ENCODE peak calls at places on chromosome X, in six cellular contexts. H is effector memory CD4-positive, alpha-beta T cell; B is heart left ventricle; M is colonic mucosa; V is SJCRH30; Y is CD8-positive, alpha-beta T cell. N is an unnamed sample. For H3K4me1, the result is how much of the 10 kb centered on the place peaks cover.

GRCh38 chrX:119655125-119655524 is 37.8 kb downstream of the SEPTIN6 start:
- DNase-seq in B (no peak), V (peak), H (peak), M (no peak), Y (peak), N (no peak)

GRCh38 chrX:107672955-107673378 is 44.7 kb downstream of the PRPS1 start:
- DNase-seq in Y (peak), M (peak), H (peak), B (peak), V (peak), N (peak)

GRCh38 chrX:74349387-74349786 is 45.4 kb downstream of the ZCCHC13 start:
- DNase-seq in H (no peak), B (no peak), Y (no peak), V (no peak), M (no peak), N (no peak)

GRCh38 chrX:154526901-154527675 is 11.1 kb upstream of the FAM3A start:
- DNase-seq in V (peak), M (peak), B (peak), H (peak), Y (peak), N (peak)

GRCh38 chrX:39907964-39908616 is 189.7 kb downstream of the BCOR start:
- DNase-seq in H (no peak), B (peak), Y (no peak), V (peak), M (no peak), N (no peak)

GRCh38 chrX:109036624-109037023 is 300.3 kb upstream of the IRS4 start:
- DNase-seq in Y (no peak), M (no peak), B (no peak), V (no peak), H (no peak), N (no peak)

GRCh38 chrX:65502618-65503017 is 32.0 kb downstream of the LAS1L start:
- DNase-seq in M (no peak), H (no peak), Y (no peak), V (no peak), B (no peak), N (no peak)

GRCh38 chrX:119817130-119817690 is 25.8 kb upstream of the RPL39 start:
- DNase-seq in H (no peak), Y (no peak), M (no peak), V (no peak), B (no peak), N (no peak)

GRCh38 chrX:18973527-18974192 is 10.3 kb downstream of the PHKA2 start:
- DNase-seq in V (peak), H (no peak), Y (no peak), B (no peak), M (peak), N (no peak)

GRCh38 chrX:9943420-9943819 is 23.7 kb upstream of the CLDN34 start:
- DNase-seq in Y (no peak), B (no peak), M (no peak), H (no peak), V (no peak), N (no peak)

GRCh38 chrX:108224727-108225455 is 133.3 kb downstream of the ATG4A start:
- DNase-seq in B (no peak), M (no peak), V (no peak), Y (no peak), H (no peak), N (peak)

GRCh38 chrX:80817002-80817401 is 7.3 kb upstream of the BRWD3 start:
- DNase-seq in H (no peak), V (no peak), Y (no peak), B (no peak), M (no peak), N (no peak)

GRCh38 chrX:16924631-16925239 is 21.7 kb upstream of the REPS2 start:
- DNase-seq in M (no peak), Y (no peak), B (no peak), V (no peak), H (no peak), N (no peak)

GRCh38 chrX:3939967-3940610 is 226.6 kb upstream of the PRKX start:
- DNase-seq in M (no peak), H (no peak), V (no peak), B (no peak), Y (no peak), N (peak)

GRCh38 chrX:68876731-68877130 is 47.9 kb downstream of the EFNB1 start:
- DNase-seq in V (no peak), H (no peak), M (no peak), B (no peak), Y (no peak), N (no peak)

GRCh38 chrX:133847595-133847994 is 137.8 kb downstream of the GPC3 start:
- DNase-seq in H (no peak), M (no peak), B (no peak), V (no peak), Y (no peak), N (no peak)

GRCh38 chrX:65932173-65933084 is 107.5 kb downstream of the VSIG4 start:
- DNase-seq in H (no peak), M (peak), Y (no peak), B (no peak), V (peak), N (no peak)

GRCh38 chrX:18436017-18436416 is 10.6 kb downstream of the CDKL5 start:
- DNase-seq in V (no peak), B (no peak), Y (no peak), M (no peak), H (no peak), N (no peak)

GRCh38 chrX:136386821-136387220 is 86.1 kb downstream of the ADGRG4 start:
- DNase-seq in V (no peak), B (no peak), M (no peak), H (no peak), Y (no peak), N (no peak)

GRCh38 chrX:77771601-77772000 is 14.4 kb downstream of the ATRX start:
- DNase-seq in Y (no peak), M (no peak), B (no peak), H (no peak), V (no peak), N (no peak)

GRCh38 chrX:81120270-81120935 is 81.3 kb downstream of the HMGN5 start:
- DNase-seq in V (no peak), B (no peak), Y (no peak), H (no peak), M (peak), N (no peak)

GRCh38 chrX:75603833-75604232 is 81.0 kb upstream of the ZDHHC15 start:
- DNase-seq in B (no peak), M (no peak), H (no peak), Y (no peak), V (no peak), N (peak)

GRCh38 chrX:72121381-72121780 is 10.3 kb downstream of the RTL5 start:
- DNase-seq in B (peak), Y (peak), H (no peak), M (peak), V (peak), N (no peak)

GRCh38 chrX:17635231-17635630 is 102.1 kb upstream of the SCML1 start:
- DNase-seq in M (peak), H (no peak), Y (no peak), V (peak), B (no peak), N (no peak)

GRCh38 chrX:20427173-20427770 is 160.6 kb upstream of the RPS6KA3 start:
- DNase-seq in Y (no peak), H (no peak), V (no peak), B (no peak), M (no peak), N (no peak)

GRCh38 chrX:19585370-19586082 is 70.2 kb upstream of the MAP3K15 start:
- DNase-seq in M (no peak), V (no peak), B (no peak), H (no peak), Y (no peak), N (no peak)

GRCh38 chrX:102154900-102155805 is 624 bp downstream of the BEX5 start:
- DNase-seq in M (peak), B (no peak), Y (no peak), V (no peak), H (peak), N (peak)

GRCh38 chrX:119698835-119699234 is 5.9 kb upstream of the SEPTIN6 start:
- DNase-seq in H (no peak), M (no peak), B (no peak), V (peak), Y (no peak), N (no peak)

GRCh38 chrX:22389544-22390243 is 117.0 kb downstream of the CBLL2 start:
- DNase-seq in M (no peak), H (no peak), Y (no peak), V (no peak), B (no peak), N (no peak)

GRCh38 chrX:109632906-109633504 is 8.0 kb upstream of the KCNE5 start:
- DNase-seq in M (no peak), Y (no peak), V (no peak), H (no peak), B (no peak), N (no peak)

GRCh38 chrX:115892787-115893671 is 277.5 kb upstream of the AGTR2 start:
- DNase-seq in Y (no peak), V (no peak), M (peak), B (no peak), H (no peak), N (peak)

GRCh38 chrX:45806410-45807121 is 605.9 kb upstream of the DIPK2B start:
- DNase-seq in V (peak), B (no peak), Y (peak), H (peak), M (no peak), N (peak)

GRCh38 chrX:45803383-45803921 is 602.8 kb upstream of the DIPK2B start:
- DNase-seq in M (no peak), V (no peak), B (no peak), H (no peak), Y (no peak), N (no peak)

GRCh38 chrX:45811307-45811706 is 610.6 kb upstream of the DIPK2B start:
- DNase-seq in V (no peak), B (no peak), H (no peak), M (no peak), Y (no peak), N (no peak)

DNA sequence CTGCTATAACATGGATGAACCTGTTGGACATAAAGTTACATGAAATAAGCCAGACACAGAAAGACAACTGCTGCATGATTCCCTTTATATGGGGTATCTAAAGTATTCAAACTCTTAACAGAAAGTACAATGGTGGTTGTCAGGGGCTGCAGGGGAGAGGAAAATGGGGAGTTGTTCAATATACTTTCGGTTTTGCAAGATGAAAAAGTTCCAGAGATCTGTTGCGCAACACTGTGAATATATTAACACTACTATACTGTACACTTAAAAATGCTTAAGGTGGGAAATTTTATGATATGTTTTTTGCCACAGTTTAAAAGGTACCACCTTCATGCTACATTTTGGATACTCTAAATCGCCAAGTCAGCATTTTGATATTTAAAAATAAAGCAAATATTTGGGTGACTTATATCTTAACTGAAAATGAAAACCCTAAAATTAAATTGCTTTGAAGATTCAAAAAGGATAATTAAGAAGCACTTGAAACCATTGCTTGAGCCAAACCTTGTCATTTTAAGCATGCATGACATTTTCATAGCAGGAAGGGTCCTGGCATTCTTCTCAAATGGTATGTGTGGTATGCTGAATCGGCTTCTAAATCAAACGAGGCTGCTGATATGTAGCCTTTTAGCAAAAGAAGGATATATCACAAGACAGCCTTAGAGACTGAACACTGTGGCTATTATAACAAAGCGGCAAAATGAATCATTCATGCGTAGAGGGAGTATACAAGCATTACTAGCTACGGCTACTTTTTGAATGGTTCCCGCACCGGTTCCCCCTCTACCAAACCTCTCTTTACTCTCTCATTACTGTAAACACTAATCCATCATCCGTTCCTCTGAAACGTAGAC is 607.1 kb upstream of the DIPK2B start:
- DNase-seq in V (no peak), Y (no peak), B (no peak), M (no peak), H (no peak), N (no peak)
- H3K4me1 ChIP-seq in V (under half), Y (under half), B (under half), M (under half), H (under half), N (under half)

DNA sequence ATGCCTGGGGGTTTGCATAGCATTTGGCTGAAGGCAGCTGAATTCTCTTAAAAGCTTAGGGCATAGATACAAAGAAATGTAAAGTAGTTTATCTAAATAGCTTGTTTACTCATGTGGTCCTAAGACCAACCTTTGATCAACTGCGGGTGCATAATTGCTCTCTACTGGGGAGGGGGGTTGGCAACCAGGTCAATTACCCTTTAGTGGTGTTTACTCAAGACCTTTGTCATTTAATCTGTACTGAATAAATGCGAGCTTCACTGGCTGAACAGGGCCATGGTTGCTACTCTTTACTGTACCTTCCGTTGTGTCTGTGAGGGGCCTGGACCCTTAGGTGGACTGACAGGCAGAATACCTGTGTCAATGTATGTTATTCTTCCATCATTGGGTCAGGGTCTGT is 102.7 kb upstream of the FAM9C start:
- DNase-seq in H (no peak), Y (no peak), V (no peak), M (no peak), B (no peak), N (no peak)
- H3K27ac ChIP-seq in H (no peak), Y (no peak), V (no peak), M (no peak), B (no peak), N (no peak)

GRCh38 chrX:118520206-118520857 is 24.7 kb downstream of the DOCK11 start:
- DNase-seq in Y (no peak), M (no peak), H (no peak), V (no peak), B (no peak), N (no peak)
- H3K4me1 ChIP-seq in Y (half or more), M (under half), H (under half), V (under half), B (under half), N (half or more)

GRCh38 chrX:122622800-122623199 is 561.3 kb upstream of the GRIA3 start:
- DNase-seq in V (no peak), Y (no peak), M (no peak), H (no peak), B (no peak), N (no peak)
- H3K27ac ChIP-seq in V (no peak), Y (no peak), M (no peak), H (no peak), B (no peak), N (no peak)